ENCODE peak calls at places on chromosomes 16 and 17, in ten cellular contexts. S, L, Z, N, P, O, X, R, W and B are unnamed samples.

GRCh38 chr16:66409156-66409555 is 17.9 kb upstream of the BEAN1 start:
- DNase-seq in S (no peak), L (no peak), Z (no peak), N (no peak), P (no peak), O (no peak), X (no peak), R (no peak), W (no peak), B (no peak)

GRCh38 chr16:88633684-88634140 is 4.7 kb upstream of the IL17C start:
- DNase-seq in S (no peak), L (no peak), Z (no peak), N (no peak), P (peak; percentile 24), O (no peak), X (peak; percentile 40), R (peak; percentile 52), W (no peak), B (no peak)

GRCh38 chr16:3564889-3565141 is 12.4 kb downstream of the NLRC3 start:
- DNase-seq in S (no peak), L (no peak), Z (no peak), N (no peak), P (no peak), O (no peak), X (no peak), R (no peak), W (no peak), B (no peak)

GRCh38 chr17:63976702-63977101 is 4.0 kb upstream of the SCN4A start:
- DNase-seq in S (no peak), L (no peak), Z (no peak), N (no peak), P (no peak), O (no peak), X (no peak), R (no peak), W (no peak), B (no peak)

GRCh38 chr17:5508855-5509254 is 22.5 kb downstream of the MIS12 start:
- DNase-seq in S (no peak), L (no peak), Z (no peak), N (no peak), P (no peak), O (no peak), X (no peak), R (no peak), W (no peak), B (no peak)

GRCh38 chr17:67021196-67021595 is 23.2 kb upstream of the CACNG1 start:
- DNase-seq in S (no peak), L (no peak), Z (no peak), N (no peak), P (no peak), O (no peak), X (no peak), R (no peak), W (no peak), B (no peak)

GRCh38 chr17:35313875-35314409 is 59.5 kb downstream of the SLFN11 start:
- DNase-seq in S (no peak), L (peak; percentile 26), Z (no peak), N (no peak), P (peak; percentile 32), O (no peak), X (peak; percentile 73), R (no peak), W (no peak), B (peak; percentile 34)

GRCh38 chr17:18224053-18224427 is 1.4 kb upstream of the LLGL1 start:
- DNase-seq in S (no peak), L (no peak), Z (no peak), N (no peak), P (no peak), O (no peak), X (no peak), R (no peak), W (no peak), B (no peak)

GRCh38 chr17:40540448-40540847 is 24.8 kb downstream of the CCR7 start:
- DNase-seq in S (peak; percentile 53), L (peak; percentile 17), Z (no peak), N (no peak), P (peak; percentile 43), O (no peak), X (peak; percentile 21), R (no peak), W (no peak), B (no peak)

GRCh38 chr17:48513653-48514482 is 16.9 kb downstream of the HOXB1 start:
- DNase-seq in S (no peak), L (no peak), Z (no peak), N (no peak), P (no peak), O (no peak), X (no peak), R (no peak), W (no peak), B (no peak)

GRCh38 chr17:50477976-50478375 is 684 bp upstream of the RSAD1 start:
- DNase-seq in S (no peak), L (no peak), Z (no peak), N (no peak), P (no peak), O (no peak), X (no peak), R (no peak), W (no peak), B (no peak)

GRCh38 chr16:81830845-81831600 is 51.9 kb downstream of the PLCG2 start:
- DNase-seq in S (no peak), L (no peak), Z (no peak), N (no peak), P (no peak), O (no peak), X (no peak), R (no peak), W (no peak), B (no peak)
- H3K4me1 ChIP-seq in S (no peaks in the 10 kb centered on the region), L (no peaks in the 10 kb centered on the region), Z (no peaks in the 10 kb centered on the region), N (no peaks in the 10 kb centered on the region), P (no peaks in the 10 kb centered on the region), O (no peaks in the 10 kb centered on the region), X (no peaks in the 10 kb centered on the region), R (no peaks in the 10 kb centered on the region), W (no peaks in the 10 kb centered on the region), B (no peaks in the 10 kb centered on the region)

GRCh38 chr17:17072546-17072945 is 30.3 kb downstream of the MPRIP start:
- DNase-seq in S (no peak), L (peak; percentile 10), Z (no peak), N (no peak), P (peak; percentile 9), O (no peak), X (no peak), R (no peak), W (no peak), B (peak; percentile 31)

GRCh38 chr17:17075037-17075755 is 32.9 kb downstream of the MPRIP start:
- DNase-seq in S (no peak), L (peak; percentile 78), Z (no peak), N (peak; percentile 64), P (peak; percentile 64), O (no peak), X (peak; percentile 69), R (no peak), W (no peak), B (peak; percentile 58)

GRCh38 chr17:17073627-17074521 is 31.6 kb downstream of the MPRIP start:
- DNase-seq in S (no peak), L (peak; percentile 25), Z (no peak), N (peak; percentile 10), P (peak; percentile 23), O (no peak), X (no peak), R (no peak), W (no peak), B (no peak)

GRCh38 chr17:17071531-17072360 is 29.5 kb downstream of the MPRIP start:
- DNase-seq in S (peak; percentile 48), L (peak; percentile 12), Z (no peak), N (peak; percentile 5), P (peak; percentile 6), O (no peak), X (no peak), R (no peak), W (no peak), B (peak; percentile 39)

GRCh38 chr17:17073006-17073626 is 30.9 kb downstream of the MPRIP start:
- DNase-seq in S (no peak), L (peak; percentile 11), Z (no peak), N (no peak), P (peak; percentile 6), O (no peak), X (no peak), R (no peak), W (no peak), B (no peak)
- H3K9me3 ChIP-seq in S (no peaks in the 10 kb centered on the region), L (no peaks in the 10 kb centered on the region), Z (no peaks in the 10 kb centered on the region), N (no peaks in the 10 kb centered on the region), P (no peaks in the 10 kb centered on the region), O (no peaks in the 10 kb centered on the region), X (no peaks in the 10 kb centered on the region), R (no peaks in the 10 kb centered on the region), W (no peaks in the 10 kb centered on the region), B (no peaks in the 10 kb centered on the region)

GRCh38 chr16:54930034-54930938 is at the start of gene IRX5:
- DNase-seq in S (peak; percentile 96), L (peak; percentile 79), Z (no peak), N (peak; percentile 40), P (peak; percentile 91), O (peak; percentile 96), X (peak; percentile 95), R (peak; percentile 92), W (peak; percentile 83), B (peak; percentile 96)
- TF ChIP-seq POLR2A in S (no peak), L (peak; percentile 10), Z (peak; percentile 49), N (no peak), P (peak; percentile 23), O (peak; percentile 91), X (peak; percentile 65), R (peak; percentile 36), W (peak; percentile 6), B (peak; percentile 63)

DNA sequence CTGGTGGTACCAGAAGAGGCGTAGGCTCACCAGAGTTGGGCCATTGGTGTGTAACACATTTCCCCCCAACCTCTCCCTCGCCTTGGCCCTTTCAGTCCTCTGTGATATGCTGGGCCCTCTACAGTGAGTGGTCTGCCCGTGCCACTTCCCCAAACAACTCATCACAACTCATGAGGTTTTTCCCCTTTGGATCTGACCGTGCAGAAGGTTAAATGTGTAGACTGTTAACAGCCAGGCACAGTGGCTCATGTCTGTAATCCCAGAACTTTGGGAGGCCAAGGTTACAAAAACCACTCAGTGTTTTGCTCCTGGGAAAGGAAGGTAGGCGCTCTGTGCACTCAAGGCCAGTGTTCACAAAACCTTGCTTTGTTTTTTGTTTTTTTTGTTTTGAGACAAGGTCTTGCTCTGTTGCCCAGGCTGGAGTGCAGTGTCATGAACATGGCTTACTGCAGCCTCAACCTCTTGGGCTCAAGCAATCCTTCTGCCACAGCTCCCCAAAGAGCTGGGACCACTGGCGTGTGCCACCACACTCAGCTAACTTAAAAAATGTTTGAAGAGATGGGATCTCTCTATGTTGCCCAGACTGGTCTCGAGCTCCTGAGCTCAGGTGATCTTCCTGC is 11.3 kb upstream of the CYB5B start:
- DNase-seq in S (no peak), L (no peak), Z (no peak), N (no peak), P (no peak), O (no peak), X (no peak), R (no peak), W (no peak), B (no peak)
- H3K4me1 ChIP-seq in S (peaks cover 26% of the 10 kb centered on the region), L (no peaks in the 10 kb centered on the region), Z (peaks cover 31% of the 10 kb centered on the region), N (peaks cover 14% of the 10 kb centered on the region), P (peaks cover 6% of the 10 kb centered on the region), O (peaks cover 7% of the 10 kb centered on the region), X (no peaks in the 10 kb centered on the region), R (peaks cover 4% of the 10 kb centered on the region), W (no peaks in the 10 kb centered on the region), B (no peaks in the 10 kb centered on the region)

DNA sequence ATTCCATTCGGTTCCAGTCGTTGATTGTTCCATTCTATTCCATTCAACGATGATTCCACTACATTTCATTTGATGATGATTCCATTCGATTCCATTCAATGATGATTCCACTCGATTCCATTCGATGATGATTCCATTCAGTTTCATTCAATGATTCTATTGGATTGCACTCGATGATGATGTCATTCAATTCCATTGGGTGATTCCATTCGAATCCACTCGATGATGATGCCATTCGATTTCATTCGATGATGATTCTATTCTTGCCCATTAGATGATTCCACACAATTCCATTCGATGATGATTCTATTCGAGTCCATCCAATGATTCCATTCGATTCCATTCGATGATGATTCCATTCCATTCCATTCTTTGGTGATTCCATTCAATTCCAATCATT is 1283.7 kb downstream of the TP53TG3F start:
- DNase-seq in S (no peak), L (no peak), Z (no peak), N (no peak), P (no peak), O (no peak), X (no peak), R (no peak), W (no peak), B (no peak)
- H3K9me3 ChIP-seq in S (peaks cover 30% of the 10 kb centered on the region), L (no peaks in the 10 kb centered on the region), Z (no peaks in the 10 kb centered on the region), N (no peaks in the 10 kb centered on the region), P (no peaks in the 10 kb centered on the region), O (no peaks in the 10 kb centered on the region), X (peaks cover 22% of the 10 kb centered on the region), R (peaks cover 71% of the 10 kb centered on the region), W (no peaks in the 10 kb centered on the region), B (peaks cover 25% of the 10 kb centered on the region)